ENCODE peak calls at places on chromosomes 6 and 20, in four cellular contexts. D is mucosa of descending colon, J is GM23338, X is NT2/D1. N is an unnamed sample.

GRCh38 chr6:38193486-38194281 is 374.2 kb downstream of the ZFAND3 start:
- DNase-seq in J (no peak), D (no peak), X (no peak), N (no peak)

GRCh38 chr6:45448417-45449389 is 71.0 kb upstream of the SUPT3H start:
- DNase-seq in J (no peak), D (no peak), X (no peak), N (no peak)

GRCh38 chr20:52056203-52057062 is 135.1 kb downstream of the ZFP64 start:
- DNase-seq in D (no peak), X (no peak), J (no peak), N (no peak)

GRCh38 chr6:43173496-43174262 is 2.6 kb downstream of the SRF start:
- DNase-seq in J (no peak), X (no peak), D (no peak), N (no peak)

GRCh38 chr20:43507150-43508080 is at the start of gene L3MBTL1:
- DNase-seq in J (peak), X (peak), D (peak), N (peak)

GRCh38 chr20:57439432-57439831 is 48.2 kb downstream of the RBM38 start:
- DNase-seq in J (no peak), X (no peak), D (peak), N (no peak)

GRCh38 chr6:139588734-139589418 is 214.4 kb upstream of the CITED2 start:
- DNase-seq in X (no peak), J (no peak), D (no peak), N (no peak)

GRCh38 chr6:146916435-146917015 is 287.7 kb upstream of the STXBP5 start:
- DNase-seq in D (no peak), J (no peak), X (no peak), N (no peak)

GRCh38 chr6:65299236-65299635 is 407.8 kb downstream of the EYS start:
- DNase-seq in J (no peak), D (no peak), X (no peak), N (no peak)

GRCh38 chr20:8895472-8895871 is 173.4 kb upstream of the PLCB4 start:
- DNase-seq in D (no peak), X (no peak), J (peak), N (no peak)

GRCh38 chr6:157811476-157812173 is 11.4 kb upstream of the SNX9 start:
- DNase-seq in X (no peak), J (no peak), D (no peak), N (no peak)

GRCh38 chr20:6066582-6066981 is 12.7 kb upstream of the LRRN4 start:
- DNase-seq in D (no peak), X (no peak), J (no peak), N (no peak)
- H3K4me3 ChIP-seq in D (no peak), X (no peak), J (no peak), N (no peak)

GRCh38 chr20:310645-311044 is 13.3 kb downstream of the ZCCHC3 start:
- DNase-seq in J (no peak), D (no peak), X (no peak), N (no peak)

GRCh38 chr20:308427-309038 is 11.2 kb downstream of the ZCCHC3 start:
- DNase-seq in J (no peak), D (no peak), X (no peak), N (no peak)

GRCh38 chr20:309841-310644 is 12.7 kb downstream of the ZCCHC3 start:
- DNase-seq in D (peak), X (peak), J (peak), N (peak)

GRCh38 chr20:311603-312002 is 13.7 kb upstream of the SOX12 start:
- DNase-seq in D (no peak), X (no peak), J (no peak), N (no peak)

GRCh38 chr20:309306-309840 is 12.0 kb downstream of the ZCCHC3 start:
- DNase-seq in X (no peak), D (no peak), J (no peak), N (no peak)
- H3K4me3 ChIP-seq in X (peak), D (no peak), J (peak), N (peak)

DNA sequence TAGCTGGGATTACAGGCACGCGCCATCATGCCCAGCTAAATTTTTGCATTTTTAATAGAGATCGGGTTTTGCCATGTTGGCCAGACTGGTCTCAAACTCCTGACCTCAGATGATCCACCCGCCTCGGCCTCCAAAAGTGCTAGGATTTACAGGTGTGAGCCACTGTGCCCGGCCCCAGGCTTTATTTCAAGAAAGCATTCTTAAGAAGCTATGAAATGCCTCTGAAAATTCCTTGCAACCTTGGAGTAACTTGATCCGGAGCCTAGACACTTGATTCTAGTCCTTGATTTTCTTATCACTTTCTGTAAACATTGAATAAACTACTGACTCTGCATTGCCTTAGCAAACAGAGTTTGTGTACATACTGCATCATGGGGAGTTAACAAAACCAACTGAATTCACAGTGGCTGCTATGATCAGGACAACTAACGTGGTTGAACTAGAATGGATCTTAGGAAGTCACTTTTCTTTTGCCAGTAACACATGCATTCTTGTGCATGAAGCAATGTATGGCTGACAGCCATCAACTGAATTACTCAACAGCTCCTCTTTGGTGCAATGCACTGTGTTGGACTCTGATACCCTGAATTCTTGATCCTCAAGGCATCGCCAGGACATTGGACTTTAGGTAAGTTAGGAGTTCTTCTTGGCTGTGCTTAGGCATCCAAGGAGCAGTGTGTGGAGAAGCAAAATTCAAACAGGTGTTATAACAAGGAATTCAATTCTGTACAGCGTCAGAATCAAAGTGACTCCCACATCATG is 102.8 kb upstream of the TMEM170B start:
- DNase-seq in D (no peak), X (no peak), J (no peak), N (no peak)
- H3K4me3 ChIP-seq in D (no peak), X (no peak), J (no peak), N (no peak)

GRCh38 chr6:22785036-22785435 is 215.7 kb downstream of the HDGFL1 start:
- DNase-seq in J (peak), D (no peak), X (no peak), N (no peak)

GRCh38 chr6:22788038-22788437 is 218.7 kb downstream of the HDGFL1 start:
- DNase-seq in X (no peak), D (no peak), J (no peak), N (no peak)

GRCh38 chr6:22783921-22784320 is 214.6 kb downstream of the HDGFL1 start:
- DNase-seq in D (no peak), J (no peak), X (no peak), N (no peak)

GRCh38 chr6:22789315-22789714 is 219.9 kb downstream of the HDGFL1 start:
- DNase-seq in X (no peak), D (no peak), J (no peak), N (no peak)

DNA sequence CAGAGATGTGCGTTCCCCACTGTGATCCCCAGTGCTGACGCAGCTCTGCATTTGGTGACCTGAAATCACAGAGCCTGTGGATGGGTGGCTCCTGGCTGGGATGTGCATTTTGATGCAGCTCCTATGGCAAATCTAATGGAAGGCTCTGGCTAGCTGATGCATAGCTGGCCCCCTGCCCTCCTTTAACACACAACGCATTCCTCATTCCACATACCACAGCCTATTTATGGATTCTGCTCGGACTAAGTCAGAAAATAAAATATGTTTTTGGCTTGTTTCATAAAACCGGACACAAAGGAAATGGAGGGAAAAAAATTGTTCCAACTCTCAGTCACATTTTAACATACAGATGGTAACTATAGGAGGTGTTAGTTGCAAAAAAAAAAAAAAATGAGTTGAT is 215.2 kb downstream of the HDGFL1 start:
- DNase-seq in J (peak), D (no peak), X (no peak), N (no peak)
- H3K4me3 ChIP-seq in J (no peak), D (no peak), X (no peak), N (no peak)

DNA sequence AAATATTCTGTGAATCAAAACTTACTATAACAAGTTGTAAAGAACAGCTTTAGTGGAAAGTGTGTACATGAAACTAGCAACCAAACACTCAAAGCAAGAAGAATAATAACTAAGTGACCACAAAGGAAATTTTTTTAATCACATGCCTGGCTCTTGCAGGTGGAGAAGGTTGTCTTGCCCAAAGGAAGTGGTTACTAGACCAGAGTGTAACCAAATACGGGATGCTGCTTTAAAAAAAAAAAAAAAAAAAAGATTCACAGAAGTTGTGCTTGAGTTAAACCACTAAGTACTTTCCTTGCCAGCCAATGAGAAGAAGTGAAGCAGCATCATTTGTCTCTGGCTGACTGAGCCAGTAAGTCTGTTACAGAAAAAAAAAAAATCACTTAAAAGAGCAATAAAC is 19.1 kb upstream of the HLA-DQB1 start:
- DNase-seq in J (no peak), D (no peak), X (no peak), N (no peak)
- H3K4me3 ChIP-seq in J (no peak), D (no peak), X (no peak), N (no peak)

GRCh38 chr6:161257778-161258457 is 15.9 kb downstream of the AGPAT4 start:
- DNase-seq in X (no peak), J (no peak), D (no peak), N (no peak)
- H3K4me3 ChIP-seq in X (no peak), J (no peak), D (no peak), N (no peak)

N was measured in BE2C.